ENCODE peak calls at places on chromosomes 3 and 15, in ten cellular contexts. L is PC-3; P is CD8-positive, alpha-beta T cell; Z is AG04450; A is uterus; S is sigmoid colon; R is tibial nerve; N is aorta; Y is cardiac muscle cell; H is mucosa of descending colon. T is an unnamed sample.

GRCh38 chr3:195820901-195821300 is 9.2 kb upstream of the MUC4 start:
- DNase-seq in L (no peak), P (no peak), Z (no peak), A (no peak), S (no peak), R (no peak), N (no peak), Y (no peak), H (no peak), T (no peak)

GRCh38 chr3:27844052-27844675 is 122.0 kb upstream of the EOMES start:
- DNase-seq in L (no peak), P (no peak), Z (no peak), A (no peak), S (no peak), R (no peak), N (no peak), Y (no peak), H (no peak), T (no peak)

GRCh38 chr15:96064351-96064756 is 266.1 kb upstream of the NR2F2 start:
- DNase-seq in L (no peak), P (no peak), Z (peak), A (no peak), S (no peak), R (no peak), N (no peak), Y (no peak), H (no peak), T (no peak)

GRCh38 chr3:194135806-194136518 is at the start of gene HES1:
- DNase-seq in L (peak), P (peak), Z (peak), A (peak), S (peak), R (peak), N (peak), Y (peak), H (peak), T (peak)

GRCh38 chr3:4930501-4930900 is 48.7 kb upstream of the BHLHE40 start:
- DNase-seq in L (no peak), P (no peak), Z (no peak), A (no peak), S (no peak), R (no peak), N (no peak), Y (no peak), H (no peak), T (no peak)

GRCh38 chr3:139288266-139288821 is 55.5 kb upstream of the MRPS22 start:
- DNase-seq in L (no peak), P (no peak), Z (no peak), A (peak), S (no peak), R (no peak), N (no peak), Y (peak), H (no peak), T (no peak)

GRCh38 chr3:40079203-40079844 is 230.2 kb upstream of the EIF1B start:
- DNase-seq in L (peak), P (no peak), Z (no peak), A (no peak), S (no peak), R (no peak), N (no peak), Y (no peak), H (no peak), T (no peak)

GRCh38 chr3:119870512-119870911 is 88.6 kb downstream of the NR1I2 start:
- DNase-seq in L (no peak), P (no peak), Z (no peak), A (no peak), S (no peak), R (no peak), N (no peak), Y (no peak), H (no peak), T (no peak)

GRCh38 chr15:80072285-80072684 is 12.8 kb downstream of the ZFAND6 start:
- DNase-seq in L (peak), P (no peak), Z (peak), A (no peak), S (no peak), R (peak), N (no peak), Y (peak), H (peak), T (no peak)

GRCh38 chr3:72426618-72427397 is 421.4 kb downstream of the SHQ1 start:
- DNase-seq in L (no peak), P (no peak), Z (no peak), A (no peak), S (no peak), R (no peak), N (no peak), Y (no peak), H (no peak), T (no peak)

GRCh38 chr15:27241942-27242341 is 271.0 kb downstream of the GABRG3 start:
- DNase-seq in L (peak), P (no peak), Z (no peak), A (no peak), S (no peak), R (no peak), N (no peak), Y (no peak), H (no peak), T (no peak)

GRCh38 chr3:72448375-72448823 is 399.8 kb downstream of the SHQ1 start:
- DNase-seq in L (no peak), P (no peak), Z (no peak), A (peak), S (no peak), R (no peak), N (no peak), Y (no peak), H (no peak), T (no peak)

GRCh38 chr3:61928020-61928419 is 366.6 kb downstream of the PTPRG start:
- DNase-seq in L (no peak), P (no peak), Z (no peak), A (no peak), S (no peak), R (no peak), N (no peak), Y (no peak), H (no peak), T (no peak)

GRCh38 chr3:30260747-30261146 is 345.7 kb upstream of the TGFBR2 start:
- DNase-seq in L (peak), P (no peak), Z (no peak), A (no peak), S (no peak), R (no peak), N (no peak), Y (no peak), H (no peak), T (no peak)

GRCh38 chr3:122921791-122922651 is 105.5 kb downstream of the SEMA5B start:
- DNase-seq in L (no peak), P (no peak), Z (no peak), A (no peak), S (peak), R (no peak), N (no peak), Y (peak), H (no peak), T (no peak)

GRCh38 chr15:90190606-90191343 is 10.4 kb upstream of the SEMA4B start:
- DNase-seq in L (no peak), P (no peak), Z (no peak), A (no peak), S (no peak), R (no peak), N (no peak), Y (no peak), H (peak), T (no peak)

DNA sequence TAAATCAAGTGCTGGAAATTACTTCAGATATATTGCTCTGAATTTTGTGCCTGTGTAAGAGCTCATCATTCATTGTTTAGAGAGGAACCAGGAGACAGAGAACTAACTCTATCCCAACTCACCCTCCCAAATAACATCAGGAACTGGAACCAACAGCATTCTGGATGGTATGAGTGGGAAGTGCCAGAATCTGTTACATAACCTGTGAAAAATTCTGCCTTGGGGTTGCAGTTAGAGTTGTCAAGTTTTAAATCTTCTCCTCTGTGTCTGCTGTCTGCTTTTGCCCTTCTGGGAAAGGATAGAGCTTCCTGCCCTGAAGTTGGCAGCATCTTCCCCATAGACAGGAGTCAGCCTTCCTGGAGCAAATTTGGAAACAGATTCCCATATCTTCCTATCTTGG is 41.2 kb downstream of the TIMP4 start:
- DNase-seq in L (no peak), P (no peak), Z (no peak), A (no peak), S (no peak), R (no peak), N (no peak), Y (no peak), H (no peak), T (no peak)
- H3K4me3 ChIP-seq in L (no peak), P (no peak), Z (no peak), A (no peak), S (no peak), R (no peak), N (no peak), Y (no peak), H (no peak), T (no peak)

GRCh38 chr15:69524850-69525249 is 72.2 kb downstream of the RPLP1 start:
- DNase-seq in L (no peak), P (no peak), Z (no peak), A (no peak), S (no peak), R (no peak), N (no peak), Y (no peak), H (peak), T (no peak)
- H3K4me3 ChIP-seq in L (no peak), P (no peak), Z (no peak), A (no peak), S (no peak), R (no peak), N (no peak), Y (no peak), H (no peak), T (no peak)

GRCh38 chr15:89167267-89168176 is 53.9 kb downstream of the RLBP1 start:
- DNase-seq in L (peak), P (no peak), Z (no peak), A (no peak), S (no peak), R (no peak), N (peak), Y (peak), H (no peak), T (peak)
- H3K4me3 ChIP-seq in L (peak), P (no peak), Z (no peak), A (no peak), S (no peak), R (no peak), N (no peak), Y (no peak), H (no peak), T (no peak)

GRCh38 chr3:24058940-24059705 is 114.0 kb downstream of the NR1D2 start:
- DNase-seq in L (no peak), P (no peak), Z (no peak), A (no peak), S (no peak), R (no peak), N (no peak), Y (no peak), H (no peak), T (no peak)

GRCh38 chr3:24060055-24060454 is 115.0 kb downstream of the NR1D2 start:
- DNase-seq in L (peak), P (no peak), Z (no peak), A (no peak), S (no peak), R (no peak), N (peak), Y (peak), H (no peak), T (no peak)
- H3K4me3 ChIP-seq in L (no peak), P (no peak), Z (no peak), A (no peak), S (no peak), R (no peak), N (no peak), Y (no peak), H (no peak), T (no peak)

DNA sequence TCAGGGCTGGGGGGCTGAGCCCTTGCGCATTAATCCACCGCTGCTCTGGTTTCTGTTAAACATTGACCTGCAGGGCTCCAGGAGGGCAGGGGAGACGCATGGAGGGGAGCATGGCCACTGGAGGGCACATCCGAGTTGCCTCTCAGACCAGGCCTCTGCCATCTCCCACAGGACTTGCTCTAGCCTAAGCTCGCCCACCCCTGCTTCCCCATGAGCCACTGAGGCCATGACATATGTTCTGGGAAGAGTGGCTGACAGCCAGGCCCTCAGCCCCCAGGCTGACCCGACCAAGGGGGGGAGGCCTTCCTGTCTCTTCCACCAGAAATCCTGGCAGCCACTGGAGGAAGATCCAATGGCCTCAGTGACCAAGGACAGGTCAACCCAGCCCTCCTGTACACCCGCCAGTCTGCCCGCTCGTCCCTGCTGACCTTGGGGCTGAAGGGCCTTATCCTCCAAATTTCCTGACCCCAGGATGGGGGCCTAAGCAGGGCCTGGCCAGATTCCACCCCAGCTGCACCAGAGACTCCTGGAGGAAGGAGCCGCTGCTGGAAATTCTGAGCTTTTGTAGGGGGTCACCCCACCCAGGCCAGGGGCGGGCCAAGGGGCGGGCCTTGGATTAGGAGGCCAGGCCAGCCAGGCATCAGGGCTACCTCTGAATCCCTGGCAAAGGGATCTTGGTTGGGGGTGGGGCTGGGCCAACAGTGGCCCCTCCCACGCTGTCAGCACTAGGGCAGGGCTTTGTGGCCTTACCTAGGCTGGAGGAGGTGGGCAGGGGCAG is at the start of gene HYAL1:
- DNase-seq in L (no peak), P (no peak), Z (no peak), A (peak), S (peak), R (no peak), N (peak), Y (peak), H (peak), T (peak)
- H3K4me3 ChIP-seq in L (no peak), P (no peak), Z (no peak), A (no peak), S (no peak), R (peak), N (no peak), Y (no peak), H (no peak), T (peak)

GRCh38 chr15:78320173-78320572 is 20.0 kb upstream of the CRABP1 start:
- DNase-seq in L (no peak), P (no peak), Z (no peak), A (no peak), S (no peak), R (no peak), N (no peak), Y (no peak), H (no peak), T (no peak)

GRCh38 chr15:78315686-78316085 is 16.3 kb upstream of the SKIC8 start:
- DNase-seq in L (peak), P (no peak), Z (no peak), A (no peak), S (peak), R (no peak), N (peak), Y (peak), H (peak), T (no peak)

GRCh38 chr15:78319588-78319987 is 20.2 kb upstream of the SKIC8 start:
- DNase-seq in L (no peak), P (no peak), Z (no peak), A (no peak), S (no peak), R (no peak), N (peak), Y (no peak), H (no peak), T (no peak)

GRCh38 chr15:78316211-78317077 is 17.0 kb upstream of the SKIC8 start:
- DNase-seq in L (no peak), P (no peak), Z (no peak), A (no peak), S (peak), R (no peak), N (peak), Y (no peak), H (peak), T (no peak)

GRCh38 chr15:78317145-78317836 is 17.9 kb upstream of the SKIC8 start:
- DNase-seq in L (peak), P (no peak), Z (no peak), A (no peak), S (peak), R (no peak), N (peak), Y (peak), H (peak), T (no peak)
- H3K4me3 ChIP-seq in L (no peak), P (no peak), Z (no peak), A (no peak), S (no peak), R (no peak), N (no peak), Y (no peak), H (no peak), T (no peak)

GRCh38 chr3:149638401-149639092 is 19.3 kb downstream of the WWTR1 start:
- DNase-seq in L (no peak), P (no peak), Z (peak), A (no peak), S (no peak), R (peak), N (no peak), Y (no peak), H (no peak), T (no peak)
- H3K4me3 ChIP-seq in L (no peak), P (no peak), Z (peak), A (peak), S (peak), R (peak), N (peak), Y (no peak), H (no peak), T (no peak)

DNA sequence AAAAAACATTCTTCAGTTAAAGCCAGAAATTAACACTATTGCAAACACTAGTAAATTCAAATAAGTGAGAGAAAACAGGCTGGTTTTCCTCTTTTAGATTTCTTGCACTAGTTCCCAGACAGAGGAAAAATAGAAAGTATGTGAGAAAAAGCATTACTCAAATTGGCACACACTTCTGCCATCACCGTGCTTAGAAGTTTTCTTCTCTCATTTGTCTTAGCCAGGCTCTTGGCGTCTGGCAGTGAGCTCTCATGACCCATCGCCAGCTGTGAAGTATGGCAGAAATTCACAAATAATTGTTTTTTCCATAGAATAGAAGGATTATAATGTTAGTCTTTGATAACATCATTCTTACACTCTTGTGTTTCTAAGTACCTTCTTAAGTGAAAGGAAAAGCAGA is 515.9 kb downstream of the GBE1 start:
- DNase-seq in L (no peak), P (no peak), Z (no peak), A (no peak), S (no peak), R (no peak), N (no peak), Y (no peak), H (no peak), T (no peak)
- H3K4me3 ChIP-seq in L (no peak), P (no peak), Z (no peak), A (no peak), S (no peak), R (no peak), N (peak), Y (no peak), H (no peak), T (no peak)

GRCh38 chr3:23202203-23202920 is 765 bp upstream of the UBE2E2 start:
- DNase-seq in L (peak), P (no peak), Z (no peak), A (no peak), S (no peak), R (peak), N (no peak), Y (no peak), H (no peak), T (no peak)

GRCh38 chr3:23203651-23204111 is 554 bp downstream of the UBE2E2 start:
- DNase-seq in L (peak), P (no peak), Z (no peak), A (no peak), S (peak), R (peak), N (peak), Y (peak), H (no peak), T (peak)

GRCh38 chr3:23206371-23206770 is 3.2 kb downstream of the UBE2E2 start:
- DNase-seq in L (no peak), P (no peak), Z (no peak), A (no peak), S (no peak), R (no peak), N (no peak), Y (no peak), H (no peak), T (no peak)

GRCh38 chr3:23201154-23201838 is 1.8 kb upstream of the UBE2E2 start:
- DNase-seq in L (no peak), P (no peak), Z (no peak), A (no peak), S (no peak), R (no peak), N (no peak), Y (no peak), H (no peak), T (no peak)

DNA sequence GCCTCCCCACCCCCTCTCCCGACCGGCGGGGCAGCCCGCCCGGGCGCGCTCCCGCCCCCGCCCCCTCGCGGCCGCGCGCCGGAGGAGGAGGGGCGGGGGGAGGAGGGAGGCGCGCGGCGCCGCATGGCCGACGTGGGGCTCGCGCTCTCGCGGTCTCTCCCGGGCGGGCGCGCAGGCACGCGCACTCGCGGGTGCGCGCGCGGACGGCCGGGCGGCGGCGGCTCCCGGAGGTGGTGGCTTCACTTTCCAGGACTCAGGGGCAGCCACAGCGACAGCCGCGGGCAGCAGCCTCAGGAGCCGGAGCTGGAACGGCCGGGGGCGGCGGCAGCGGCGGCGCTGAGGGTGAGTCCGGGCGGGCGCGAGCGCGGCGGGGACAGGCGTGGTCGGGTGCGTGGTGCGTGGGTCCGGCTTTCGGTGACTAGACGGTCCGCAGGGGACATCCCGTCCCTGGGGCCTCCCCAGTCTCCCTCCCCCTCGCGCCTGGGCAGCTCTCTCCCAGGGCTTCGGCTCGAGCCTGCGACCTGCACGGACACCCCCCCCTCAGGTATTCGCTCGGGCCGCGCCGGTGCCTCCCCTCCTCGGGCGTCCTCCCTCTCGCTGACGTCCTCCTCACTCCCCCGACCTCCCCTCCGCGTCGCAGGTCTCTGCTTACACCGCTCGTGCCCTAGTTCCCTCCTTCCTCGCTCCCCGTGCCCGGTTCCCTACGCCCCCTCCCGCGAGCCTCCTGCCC is at the start of gene UBE2E2:
- DNase-seq in L (peak), P (peak), Z (no peak), A (peak), S (peak), R (peak), N (peak), Y (peak), H (peak), T (peak)
- H3K4me3 ChIP-seq in L (peak), P (peak), Z (peak), A (peak), S (peak), R (peak), N (peak), Y (peak), H (peak), T (peak)

DNA sequence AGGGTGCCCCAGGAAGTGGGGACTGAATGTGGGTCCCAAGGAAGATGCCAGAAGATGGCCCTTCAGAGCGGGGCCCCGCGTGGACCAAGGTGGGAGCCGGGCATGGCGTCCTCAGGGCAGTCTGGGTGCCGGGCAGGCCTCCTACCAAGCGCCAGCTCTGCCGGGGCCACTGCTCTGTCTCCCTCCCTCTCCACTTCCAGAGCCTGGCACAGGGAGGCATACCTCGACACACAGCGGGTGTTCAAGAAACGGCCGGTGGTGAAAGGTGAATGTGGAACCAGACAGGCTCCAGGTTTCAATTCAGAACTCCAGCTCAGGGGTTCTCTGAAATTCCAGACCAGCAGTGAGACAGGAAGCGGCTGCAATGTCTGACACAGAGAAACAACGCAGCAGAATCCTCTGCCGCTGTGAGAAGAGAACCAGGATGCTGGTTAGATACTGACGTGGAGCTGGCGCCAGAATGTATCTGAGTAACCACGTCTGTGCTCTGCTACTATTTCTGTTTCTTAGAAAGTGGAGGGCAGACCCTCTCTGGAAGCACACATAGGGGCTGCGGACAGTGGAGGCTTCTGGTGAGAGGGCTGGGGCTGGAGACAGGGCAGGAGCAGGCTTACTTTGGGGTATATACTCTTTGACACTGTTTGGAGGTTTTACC is 12.8 kb downstream of the BFSP2 start:
- DNase-seq in L (no peak), P (no peak), Z (no peak), A (peak), S (peak), R (no peak), N (no peak), Y (no peak), H (no peak), T (no peak)
- H3K4me3 ChIP-seq in L (no peak), P (no peak), Z (peak), A (peak), S (no peak), R (no peak), N (no peak), Y (no peak), H (no peak), T (no peak)